ENCODE peak calls at places on chromosome 21, in six cellular contexts. V is adrenal gland, F is cardiac fibroblast, S is lower lobe of right lung, E is SJSA1, Q is AG04450. L is an unnamed sample.
A peak's percentile ranks its signal among the peaks of the same experiment; 100 is the strongest.

GRCh38 chr21:42474043-42474831 is 21.8 kb downstream of the RSPH1 start:
- DNase-seq in V (no peak), F (peak; percentile 30), S (no peak), E (no peak), Q (no peak), L (no peak)

GRCh38 chr21:31397515-31397926 is 53.5 kb upstream of the TIAM1 start:
- DNase-seq in V (no peak), F (no peak), S (no peak), E (no peak), Q (no peak), L (no peak)

GRCh38 chr21:41899431-41900202 is 20.5 kb upstream of the PRDM15 start:
- DNase-seq in V (no peak), F (no peak), S (no peak), E (no peak), Q (no peak), L (no peak)

GRCh38 chr21:34545079-34545884 is 33.3 kb upstream of the KCNE1 start:
- DNase-seq in V (no peak), F (peak; percentile 77), S (peak; percentile 84), E (peak; percentile 98), Q (no peak), L (no peak)

GRCh38 chr21:41856572-41856971 is 22.6 kb downstream of the PRDM15 start:
- DNase-seq in V (no peak), F (no peak), S (no peak), E (no peak), Q (no peak), L (no peak)

GRCh38 chr21:41606706-41607105 is 98.7 kb upstream of the TMPRSS2 start:
- DNase-seq in V (no peak), F (no peak), S (no peak), E (no peak), Q (no peak), L (no peak)

GRCh38 chr21:42425603-42425985 is 21.9 kb downstream of the UBASH3A start:
- DNase-seq in V (no peak), F (no peak), S (no peak), E (no peak), Q (no peak), L (no peak)

GRCh38 chr21:17818158-17819113 is 720 bp downstream of the C21orf91 start:
- DNase-seq in V (peak; percentile 50), F (peak; percentile 36), S (peak; percentile 61), E (peak; percentile 4), Q (no peak), L (no peak)

GRCh38 chr21:34642211-34643075 is 26.4 kb upstream of the CLIC6 start:
- DNase-seq in V (no peak), F (peak; percentile 23), S (no peak), E (peak; percentile 58), Q (no peak), L (no peak)

GRCh38 chr21:39077816-39078215 is 105.4 kb downstream of the PSMG1 start:
- DNase-seq in V (no peak), F (no peak), S (no peak), E (peak; percentile 67), Q (no peak), L (no peak)

GRCh38 chr21:35664683-35665082 is 395.6 kb downstream of the SETD4 start:
- DNase-seq in V (no peak), F (no peak), S (no peak), E (no peak), Q (no peak), L (no peak)

GRCh38 chr21:42190492-42190875 is 28.5 kb upstream of the ABCG1 start:
- DNase-seq in V (no peak), F (no peak), S (no peak), E (no peak), Q (no peak), L (no peak)

GRCh38 chr21:42460391-42461184 is 35.4 kb downstream of the RSPH1 start:
- DNase-seq in V (no peak), F (no peak), S (no peak), E (no peak), Q (no peak), L (no peak)

GRCh38 chr21:41711416-41712023 is 55.3 kb downstream of the RIPK4 start:
- DNase-seq in V (no peak), F (no peak), S (no peak), E (no peak), Q (no peak), L (no peak)

GRCh38 chr21:28111151-28111619 is 881.5 kb downstream of the LTN1 start:
- DNase-seq in V (peak; percentile 25), F (peak; percentile 45), S (no peak), E (no peak), Q (peak; percentile 95), L (peak; percentile 86)

GRCh38 chr21:38989745-38990423 is 184.2 kb downstream of the ETS2 start:
- DNase-seq in V (no peak), F (peak; percentile 79), S (no peak), E (peak; percentile 56), Q (peak; percentile 87), L (peak; percentile 85)

GRCh38 chr21:33850401-33850800 is 65.2 kb downstream of the ATP5PO start:
- DNase-seq in V (no peak), F (no peak), S (no peak), E (no peak), Q (no peak), L (no peak)

GRCh38 chr21:25171438-25171837 is 435.8 kb downstream of the MRPL39 start:
- DNase-seq in V (no peak), F (peak; percentile 24), S (no peak), E (peak; percentile 64), Q (no peak), L (peak; percentile 19)

GRCh38 chr21:46161800-46162592 is 6.6 kb upstream of the FTCD start:
- DNase-seq in V (no peak), F (no peak), S (no peak), E (no peak), Q (no peak), L (no peak)

GRCh38 chr21:38596264-38597042 is 98.2 kb upstream of the ERG start:
- DNase-seq in V (no peak), F (no peak), S (no peak), E (no peak), Q (no peak), L (no peak)

GRCh38 chr21:36381841-36382589 is 3.2 kb upstream of the CHAF1B start:
- DNase-seq in V (no peak), F (no peak), S (no peak), E (no peak), Q (no peak), L (no peak)

GRCh38 chr21:28805885-28806284 is 186.8 kb downstream of the LTN1 start:
- DNase-seq in V (no peak), F (peak; percentile 95), S (no peak), E (peak; percentile 84), Q (peak; percentile 84), L (peak; percentile 91)

GRCh38 chr21:39340687-39341086 is 8.2 kb downstream of the HMGN1 start:
- DNase-seq in V (no peak), F (no peak), S (no peak), E (no peak), Q (no peak), L (no peak)

GRCh38 chr21:44929242-44929798 is 8.6 kb upstream of the ITGB2 start:
- DNase-seq in V (no peak), F (no peak), S (peak; percentile 29), E (peak; percentile 54), Q (no peak), L (no peak)

GRCh38 chr21:44927259-44927586 is 6.5 kb upstream of the ITGB2 start:
- DNase-seq in V (no peak), F (no peak), S (no peak), E (no peak), Q (no peak), L (no peak)

GRCh38 chr21:44929799-44930542 is 9.3 kb upstream of the ITGB2 start:
- DNase-seq in V (no peak), F (no peak), S (no peak), E (no peak), Q (no peak), L (no peak)

GRCh38 chr21:44926364-44927101 is 5.8 kb upstream of the ITGB2 start:
- DNase-seq in V (no peak), F (no peak), S (peak; percentile 48), E (no peak), Q (no peak), L (peak; percentile 16)

GRCh38 chr21:44927587-44928461 is 7.1 kb upstream of the ITGB2 start:
- DNase-seq in V (no peak), F (peak; percentile 77), S (peak; percentile 68), E (peak; percentile 94), Q (no peak), L (peak; percentile 32)
- H3K4me3 ChIP-seq in V (no peak overlapping the region), F (no peak overlapping the region), S (peak overlapping the region; percentile 35), E (peak overlapping the region; percentile 41), Q (no peak overlapping the region), L (peak overlapping the region; percentile 2)

GRCh38 chr21:24007592-24007991 is 1599.7 kb downstream of the MRPL39 start:
- DNase-seq in V (no peak), F (no peak), S (no peak), E (no peak), Q (no peak), L (no peak)

GRCh38 chr21:24014381-24014780 is 1592.9 kb downstream of the MRPL39 start:
- DNase-seq in V (no peak), F (peak; percentile 6), S (no peak), E (no peak), Q (no peak), L (no peak)

GRCh38 chr21:24011087-24011486 is 1596.2 kb downstream of the MRPL39 start:
- DNase-seq in V (no peak), F (no peak), S (no peak), E (no peak), Q (no peak), L (no peak)
- H3K4me3 ChIP-seq in V (no peak overlapping the region), F (no peak overlapping the region), S (no peak overlapping the region), E (no peak overlapping the region), Q (no peak overlapping the region), L (no peak overlapping the region)

DNA sequence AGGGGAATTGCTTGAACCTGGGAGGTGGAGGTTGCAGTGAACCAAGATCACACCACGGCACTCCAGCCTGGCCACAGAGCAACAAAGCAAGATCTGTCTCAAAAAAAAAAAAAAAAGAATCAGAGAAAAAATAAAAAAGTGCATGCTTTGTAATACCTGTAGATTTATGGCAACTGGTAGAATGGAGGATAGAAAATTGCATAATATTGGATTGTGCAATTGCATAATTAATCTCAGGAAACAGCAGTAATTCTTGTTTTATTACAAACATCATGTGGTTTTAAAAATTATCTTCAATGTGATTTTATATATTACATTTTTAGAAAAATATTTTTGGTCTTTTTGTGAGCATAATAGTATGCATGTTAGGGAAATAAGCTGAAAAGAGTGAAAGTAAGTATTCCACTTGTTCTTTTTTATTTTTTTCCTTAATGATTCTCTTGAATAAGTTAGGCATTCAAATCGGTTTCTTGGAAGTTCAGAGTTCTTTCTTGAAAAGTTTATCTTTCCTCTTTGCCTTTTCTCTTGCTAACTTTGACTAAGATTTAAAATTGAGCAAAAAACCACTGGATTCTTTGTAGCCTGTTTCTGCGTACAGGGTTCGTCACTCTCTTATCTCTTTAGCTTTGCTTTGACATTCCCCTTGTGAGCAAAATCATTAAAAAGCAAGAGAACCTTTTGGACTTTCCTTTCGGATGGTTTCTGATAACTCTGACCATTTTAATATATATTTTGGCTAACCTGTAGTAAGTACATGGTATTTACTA is 127.5 kb upstream of the ADAMTS5 start:
- DNase-seq in V (no peak), F (no peak), S (no peak), E (no peak), Q (no peak), L (no peak)
- H3K4me3 ChIP-seq in V (peak overlapping the region; percentile 7), F (no peak overlapping the region), S (no peak overlapping the region), E (no peak overlapping the region), Q (no peak overlapping the region), L (no peak overlapping the region)

DNA sequence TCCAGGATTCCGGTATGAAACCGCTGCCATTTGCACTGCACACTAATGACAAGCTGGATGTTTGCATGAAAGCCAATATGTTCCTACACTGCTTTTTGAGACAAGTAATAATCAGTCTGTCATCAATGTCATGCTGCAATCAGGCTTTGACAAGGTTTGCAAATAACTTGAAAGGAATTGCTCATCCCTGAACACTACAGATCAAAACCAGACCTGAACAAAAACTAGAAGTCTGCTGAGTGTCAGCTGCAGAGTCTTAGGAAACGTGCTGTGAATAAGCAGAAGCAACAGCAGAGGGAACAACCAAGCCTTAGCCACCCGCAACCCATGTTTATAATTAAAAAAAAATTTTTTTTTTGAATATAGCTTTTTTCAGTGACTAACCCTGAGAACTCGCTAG is 720.7 kb upstream of the CXADR start:
- DNase-seq in V (no peak), F (no peak), S (no peak), E (no peak), Q (no peak), L (no peak)
- H3K4me3 ChIP-seq in V (no peak overlapping the region), F (no peak overlapping the region), S (no peak overlapping the region), E (no peak overlapping the region), Q (no peak overlapping the region), L (no peak overlapping the region)